ENCODE peak calls at places on chromosome 19, in five cellular contexts. S is fibroblast of the aortic adventitia, Q is ovary, P is fibroblast of pulmonary artery, X is A673. R is an unnamed sample.
A peak's percentile ranks its signal among the peaks of the same experiment; 100 is the strongest.

GRCh38 chr19:31277516-31277915 is 71.7 kb downstream of the TSHZ3 start:
- DNase-seq in S (no peak), Q (no peak), P (no peak), X (no peak), R (no peak)

GRCh38 chr19:39996218-39996810 is 546 bp upstream of the ZNF546 start:
- DNase-seq in S (peak; percentile 64), Q (no peak), P (peak; percentile 58), X (peak; percentile 60), R (no peak)

GRCh38 chr19:29001922-29002247 is 211.1 kb downstream of the UQCRFS1 start:
- DNase-seq in S (peak; percentile 11), Q (no peak), P (no peak), X (no peak), R (no peak)

GRCh38 chr19:51142119-51142518 is at the start of gene SIGLEC7:
- DNase-seq in S (no peak), Q (no peak), P (no peak), X (no peak), R (no peak)

GRCh38 chr19:18387395-18387794 is 1.4 kb downstream of the GDF15 start:
- DNase-seq in S (peak; percentile 57), Q (no peak), P (no peak), X (no peak), R (no peak)

GRCh38 chr19:6668696-6669095 is 1.3 kb downstream of the TNFSF14 start:
- DNase-seq in S (no peak), Q (no peak), P (no peak), X (no peak), R (no peak)

GRCh38 chr19:19488875-19489690 is 26.3 kb downstream of the TSSK6 start:
- DNase-seq in S (peak; percentile 96), Q (peak; percentile 79), P (peak; percentile 97), X (peak; percentile 97), R (peak; percentile 52)

GRCh38 chr19:44072543-44073401 is 813 bp downstream of the ZNF284 start:
- DNase-seq in S (peak; percentile 13), Q (no peak), P (peak; percentile 7), X (peak; percentile 4), R (peak; percentile 6)

GRCh38 chr19:18346091-18346490 is 5.7 kb downstream of the PGPEP1 start:
- DNase-seq in S (no peak), Q (no peak), P (no peak), X (peak; percentile 57), R (peak; percentile 72)

GRCh38 chr19:31140717-31141116 is 208.5 kb downstream of the TSHZ3 start:
- DNase-seq in S (peak; percentile 54), Q (no peak), P (peak; percentile 58), X (peak; percentile 73), R (peak; percentile 5)

GRCh38 chr19:7598180-7598579 is 2.5 kb downstream of the CAMSAP3 start:
- DNase-seq in S (no peak), Q (no peak), P (no peak), X (no peak), R (no peak)

GRCh38 chr19:19074172-19074905 is 10.5 kb downstream of the SLC25A42 start:
- DNase-seq in S (no peak), Q (no peak), P (no peak), X (peak; percentile 45), R (no peak)

GRCh38 chr19:38988632-38989031 is 13.1 kb upstream of the FBXO17 start:
- DNase-seq in S (no peak), Q (no peak), P (no peak), X (no peak), R (no peak)

GRCh38 chr19:39199025-39199424 is 2.3 kb downstream of the NCCRP1 start:
- DNase-seq in S (peak; percentile 71), Q (peak; percentile 55), P (peak; percentile 56), X (no peak), R (no peak)

GRCh38 chr19:47190167-47190727 is 40.8 kb downstream of the BBC3 start:
- DNase-seq in S (peak; percentile 81), Q (peak; percentile 63), P (peak; percentile 87), X (no peak), R (peak; percentile 43)

GRCh38 chr19:19900574-19901444 is at the start of gene ZNF93:
- DNase-seq in S (peak; percentile 94), Q (peak; percentile 92), P (peak; percentile 97), X (peak; percentile 93), R (peak; percentile 83)

GRCh38 chr19:12681074-12681987 is at the start of gene DHPS:
- DNase-seq in S (peak; percentile 98), Q (peak; percentile 91), P (peak; percentile 99), X (peak; percentile 100), R (peak; percentile 100)

GRCh38 chr19:55549500-55550320 is 4.4 kb upstream of the SBK3 start:
- DNase-seq in S (peak; percentile 90), Q (no peak), P (peak; percentile 83), X (no peak), R (peak; percentile 61)

GRCh38 chr19:47232422-47233211 is 1.6 kb upstream of the BBC3 start:
- DNase-seq in S (peak; percentile 76), Q (no peak), P (peak; percentile 61), X (no peak), R (peak; percentile 80)

GRCh38 chr19:6373096-6373812 is 660 bp downstream of the ALKBH7 start:
- DNase-seq in S (peak; percentile 97), Q (peak; percentile 99), P (peak; percentile 99), X (peak; percentile 99), R (peak; percentile 97)

GRCh38 chr19:8307400-8307964 is 676 bp downstream of the CD320 start:
- DNase-seq in S (no peak), Q (no peak), P (no peak), X (no peak), R (no peak)

GRCh38 chr19:18294467-18294864 is 13.0 kb upstream of the JUND start:
- DNase-seq in S (no peak), Q (peak; percentile 55), P (no peak), X (no peak), R (no peak)

GRCh38 chr19:40282209-40282580 is 3.0 kb downstream of the AKT2 start:
- DNase-seq in S (no peak), Q (no peak), P (no peak), X (no peak), R (no peak)

GRCh38 chr19:57008432-57008831 is 111.4 kb upstream of the USP29 start:
- DNase-seq in S (no peak), Q (no peak), P (no peak), X (no peak), R (no peak)

GRCh38 chr19:44904426-44904994 is 1.1 kb upstream of the APOE start:
- DNase-seq in S (no peak), Q (no peak), P (no peak), X (no peak), R (no peak)

GRCh38 chr19:51064534-51065220 is at the start of gene KLK13:
- DNase-seq in S (no peak), Q (peak; percentile 15), P (peak; percentile 2), X (no peak), R (no peak)

GRCh38 chr19:10001899-10002298 is 8.4 kb downstream of the COL5A3 start:
- DNase-seq in S (no peak), Q (peak; percentile 25), P (peak; percentile 20), X (peak; percentile 32), R (peak; percentile 30)

GRCh38 chr19:16801599-16801998 is 27.6 kb upstream of the SIN3B start:
- DNase-seq in S (peak; percentile 61), Q (no peak), P (peak; percentile 48), X (peak; percentile 52), R (peak; percentile 63)

GRCh38 chr19:17687857-17688784 is at the start of gene UNC13A:
- DNase-seq in S (peak; percentile 35), Q (peak; percentile 27), P (peak; percentile 48), X (peak; percentile 63), R (no peak)

GRCh38 chr19:1524972-1525325 is 1.1 kb downstream of the PLK5 start:
- DNase-seq in S (no peak), Q (no peak), P (no peak), X (no peak), R (no peak)

GRCh38 chr19:1527650-1528309 is 3.9 kb downstream of the PLK5 start:
- DNase-seq in S (no peak), Q (no peak), P (no peak), X (no peak), R (no peak)

GRCh38 chr19:1526979-1527649 is 3.2 kb downstream of the PLK5 start:
- DNase-seq in S (no peak), Q (no peak), P (no peak), X (no peak), R (peak; percentile 34)

GRCh38 chr19:1525343-1525742 is 1.5 kb downstream of the PLK5 start:
- DNase-seq in S (no peak), Q (no peak), P (no peak), X (no peak), R (no peak)

GRCh38 chr19:1526066-1526778 is 2.3 kb downstream of the PLK5 start:
- DNase-seq in S (no peak), Q (no peak), P (no peak), X (no peak), R (no peak)
- TF ChIP-seq CTCF in S (no peak), Q (no peak), P (no peak), X (no peak), R (no peak)

DNA sequence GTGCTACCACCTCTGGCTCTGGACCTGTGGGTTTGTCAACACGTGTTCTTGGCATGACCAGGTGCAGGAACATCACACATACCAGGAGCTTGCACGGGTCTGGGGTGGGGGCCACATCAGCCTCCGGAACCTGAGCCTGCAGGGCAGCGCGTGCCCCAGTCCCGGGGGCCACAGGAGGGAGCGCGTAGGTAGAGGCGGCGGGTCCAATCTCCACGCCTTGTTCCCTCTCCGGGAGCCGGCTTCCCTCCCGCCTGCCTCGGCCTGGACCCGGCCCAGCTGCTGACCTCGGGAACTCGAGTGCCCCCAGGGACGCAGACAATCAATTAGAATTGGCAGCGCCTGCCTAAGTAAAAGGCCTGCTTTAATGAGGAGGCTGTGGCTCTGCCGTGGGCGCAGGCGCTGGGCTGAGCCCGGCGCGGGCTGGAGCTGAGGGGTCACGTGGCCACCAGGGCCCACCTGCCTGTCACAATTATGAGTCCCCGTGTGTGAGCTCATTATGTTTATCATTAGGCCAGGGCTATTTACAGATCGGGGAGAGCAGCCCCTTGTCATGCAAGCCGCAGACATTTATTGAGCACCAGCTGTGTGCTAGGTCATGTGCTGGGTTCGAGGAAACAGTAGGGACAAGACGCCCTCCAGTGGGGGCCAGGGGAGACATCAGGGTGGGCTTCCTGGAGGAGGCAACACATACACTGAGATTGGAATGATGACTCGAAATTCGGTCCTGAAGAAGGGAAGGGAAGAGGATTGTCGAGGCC is 32.2 kb upstream of the TNFAIP8L1 start:
- DNase-seq in S (peak; percentile 33), Q (no peak), P (no peak), X (peak; percentile 53), R (no peak)
- TF ChIP-seq CTCF in S (no peak), Q (no peak), P (no peak), X (no peak), R (no peak)

GRCh38 chr19:49918089-49918488 is 10.9 kb upstream of the ATF5 start:
- DNase-seq in S (no peak), Q (no peak), P (no peak), X (no peak), R (no peak)

GRCh38 chr19:49913720-49914119 is 15.3 kb upstream of the ATF5 start:
- DNase-seq in S (no peak), Q (no peak), P (no peak), X (no peak), R (no peak)

GRCh38 chr19:49912965-49913685 is 15.9 kb upstream of the ATF5 start:
- DNase-seq in S (no peak), Q (peak; percentile 50), P (no peak), X (no peak), R (no peak)

GRCh38 chr19:49916839-49917733 is 11.9 kb upstream of the ATF5 start:
- DNase-seq in S (no peak), Q (no peak), P (no peak), X (peak; percentile 55), R (no peak)

GRCh38 chr19:49915271-49915670 is 13.7 kb upstream of the ATF5 start:
- DNase-seq in S (no peak), Q (no peak), P (no peak), X (no peak), R (no peak)
- TF ChIP-seq CTCF in S (peak; percentile 27), Q (no peak), P (peak; percentile 18), X (peak; percentile 22), R (no peak)

GRCh38 chr19:27777726-27778125 is 1435.2 kb downstream of the UQCRFS1 start:
- DNase-seq in S (no peak), Q (no peak), P (no peak), X (no peak), R (no peak)
- TF ChIP-seq CTCF in S (peak; percentile 35), Q (no peak), P (peak; percentile 14), X (peak; percentile 11), R (no peak)

R was measured in MCF 10A.